ENCODE peak calls at places on chromosomes 4 and X, in seven cellular contexts. J, Y, P, D, Z, I and W are unnamed samples.

GRCh38 chrX:154372612-154373022 is 1.8 kb downstream of the FLNA start:
- DNase-seq in J (peak; percentile 39), Y (no peak), P (peak; percentile 68), D (no peak), Z (no peak), I (no peak), W (no peak)

GRCh38 chr4:99321241-99322191 is at the start of gene ADH1B:
- DNase-seq in J (no peak), Y (no peak), P (no peak), D (no peak), Z (no peak), I (no peak), W (no peak)

GRCh38 chrX:129696463-129697155 is 41.9 kb upstream of the APLN start:
- DNase-seq in J (no peak), Y (no peak), P (no peak), D (no peak), Z (peak; percentile 15), I (no peak), W (no peak)

GRCh38 chrX:47209508-47210238 is 8.8 kb upstream of the CDK16 start:
- DNase-seq in J (no peak), Y (no peak), P (no peak), D (no peak), Z (no peak), I (no peak), W (no peak)

GRCh38 chrX:54178100-54178940 is 4.7 kb downstream of the FAM120C start:
- DNase-seq in J (peak; percentile 67), Y (no peak), P (peak; percentile 71), D (peak; percentile 8), Z (no peak), I (peak; percentile 64), W (no peak)

GRCh38 chrX:23494741-23495140 is 160.1 kb downstream of the PTCHD1 start:
- DNase-seq in J (no peak), Y (no peak), P (no peak), D (no peak), Z (no peak), I (no peak), W (no peak)

GRCh38 chr4:1193206-1194027 is 21.0 kb upstream of the SPON2 start:
- DNase-seq in J (no peak), Y (no peak), P (no peak), D (no peak), Z (peak; percentile 85), I (no peak), W (no peak)

GRCh38 chr4:7892212-7893019 is 47.2 kb downstream of the AFAP1 start:
- DNase-seq in J (peak; percentile 66), Y (no peak), P (peak; percentile 95), D (peak; percentile 96), Z (peak; percentile 84), I (no peak), W (peak; percentile 31)

GRCh38 chrX:45801554-45801953 is 600.9 kb upstream of the DIPK2B start:
- DNase-seq in J (no peak), Y (peak; percentile 9), P (peak; percentile 42), D (no peak), Z (no peak), I (no peak), W (no peak)